ENCODE peak calls at places on chromosomes 13 and 19, in nine cellular contexts. M, S, P, T, V, Z, I, J and X are unnamed samples. For H3K9me3 and H3K4me1, the result is how much of the 10 kb centered on the place peaks cover.

GRCh38 chr19:35560271-35560670 is 3.2 kb downstream of the ATP4A start:
- DNase-seq in V (no peak), T (no peak), Z (no peak), S (no peak), M (no peak), J (no peak), I (no peak), P (no peak), X (no peak)

GRCh38 chr19:46173886-46174475 is 25.9 kb downstream of the IGFL2 start:
- DNase-seq in J (peak), T (no peak), S (no peak), M (no peak), P (no peak), V (no peak), Z (no peak), I (no peak), X (no peak)

GRCh38 chr19:43618921-43619261 is 538 bp downstream of the ZNF428 start:
- DNase-seq in P (no peak), T (no peak), I (peak), Z (peak), S (peak), V (no peak), J (no peak), M (no peak), X (no peak)

GRCh38 chr13:33263976-33264619 is 21.5 kb downstream of the STARD13 start:
- DNase-seq in Z (no peak), I (no peak), J (no peak), M (no peak), V (no peak), S (no peak), P (no peak), T (no peak), X (no peak)

GRCh38 chr19:34350161-34350561 is 14.8 kb upstream of the GPI start:
- DNase-seq in V (no peak), J (no peak), T (no peak), M (no peak), Z (no peak), S (peak), P (no peak), I (no peak), X (no peak)

GRCh38 chr13:63190219-63190618 is 1774.6 kb upstream of the PCDH20 start:
- DNase-seq in V (no peak), J (no peak), M (no peak), I (no peak), P (no peak), Z (no peak), S (no peak), T (no peak), X (no peak)

GRCh38 chr19:18021121-18021755 is 13.3 kb downstream of the ARRDC2 start:
- DNase-seq in P (peak), V (peak), Z (peak), I (peak), M (no peak), S (peak), J (peak), T (peak), X (peak)

GRCh38 chr19:47443331-47443730 is 24.0 kb upstream of the MEIS3 start:
- DNase-seq in S (no peak), I (no peak), V (no peak), J (no peak), P (no peak), M (no peak), Z (no peak), T (no peak), X (no peak)

GRCh38 chr13:51825165-51825592 is 19.8 kb downstream of the TMEM272 start:
- DNase-seq in S (no peak), M (no peak), I (no peak), V (no peak), J (no peak), Z (no peak), P (no peak), T (no peak), X (no peak)

GRCh38 chr19:47848871-47849473 is 10.1 kb upstream of the TPRX2 start:
- DNase-seq in S (no peak), M (peak), T (no peak), V (no peak), J (no peak), I (peak), Z (no peak), P (no peak), X (no peak)

GRCh38 chr13:62139597-62139996 is 723.9 kb upstream of the PCDH20 start:
- DNase-seq in T (no peak), J (no peak), P (no peak), I (no peak), Z (no peak), M (no peak), V (no peak), S (no peak), X (no peak)

GRCh38 chr13:99331881-99332293 is 24.7 kb upstream of the GPR183 start:
- DNase-seq in I (no peak), J (no peak), Z (no peak), T (no peak), V (no peak), S (no peak), M (no peak), P (no peak), X (no peak)

GRCh38 chr13:102039264-102039663 is 362.6 kb downstream of the FGF14 start:
- DNase-seq in V (no peak), M (no peak), P (no peak), T (no peak), Z (no peak), I (no peak), J (no peak), S (no peak), X (no peak)

GRCh38 chr19:41997121-41997850 is 3.3 kb upstream of the ATP1A3 start:
- DNase-seq in P (no peak), Z (no peak), J (peak), V (peak), M (no peak), T (no peak), S (peak), I (peak), X (no peak)

GRCh38 chr13:106156468-106156867 is 379.0 kb downstream of the EFNB2 start:
- DNase-seq in P (no peak), Z (no peak), M (peak), T (no peak), J (no peak), S (peak), I (no peak), V (no peak), X (no peak)

GRCh38 chr19:52110780-52111179 is 15.2 kb upstream of the ZNF841 start:
- DNase-seq in Z (no peak), M (no peak), T (no peak), I (no peak), V (no peak), P (no peak), J (no peak), S (no peak), X (no peak)
- H3K9me3 ChIP-seq in Z (under half), M (under half), T (under half), I (under half), V (half or more), P (under half), J (under half), S (half or more), X (half or more)

DNA sequence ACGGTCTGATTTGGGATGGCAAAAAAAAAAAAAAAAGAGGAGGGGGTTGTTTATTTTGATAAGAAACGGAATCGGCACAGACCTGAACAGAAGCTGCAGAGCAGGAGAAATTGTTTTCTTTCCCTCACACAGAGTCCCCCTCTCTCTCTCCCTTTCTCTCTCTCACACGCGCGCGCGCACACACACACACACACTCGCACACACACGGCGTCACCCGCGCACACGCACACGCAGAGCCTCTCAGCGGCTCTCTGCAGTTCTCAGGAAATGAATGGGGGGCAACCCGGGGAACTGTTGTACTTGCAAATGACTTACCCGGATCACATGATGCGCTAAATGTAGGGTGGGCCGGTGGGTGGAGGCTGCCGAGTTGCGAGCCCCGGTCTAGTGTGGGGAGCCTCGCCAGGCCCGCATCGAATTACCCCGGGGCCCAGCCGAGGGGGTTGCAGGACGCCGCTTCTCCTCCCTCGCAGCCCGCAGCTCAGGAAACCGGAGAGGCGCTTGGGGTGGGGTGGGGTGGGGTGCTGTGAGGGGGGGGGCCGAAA is 475 bp downstream of the KLF12 start:
- DNase-seq in J (peak), V (peak), S (peak), P (peak), Z (peak), I (peak), T (peak), M (peak), X (peak)
- TF ChIP-seq POLR2A in J (no peak), V (peak), S (peak), P (peak), Z (no peak), I (peak), T (peak), M (no peak), X (peak)

DNA sequence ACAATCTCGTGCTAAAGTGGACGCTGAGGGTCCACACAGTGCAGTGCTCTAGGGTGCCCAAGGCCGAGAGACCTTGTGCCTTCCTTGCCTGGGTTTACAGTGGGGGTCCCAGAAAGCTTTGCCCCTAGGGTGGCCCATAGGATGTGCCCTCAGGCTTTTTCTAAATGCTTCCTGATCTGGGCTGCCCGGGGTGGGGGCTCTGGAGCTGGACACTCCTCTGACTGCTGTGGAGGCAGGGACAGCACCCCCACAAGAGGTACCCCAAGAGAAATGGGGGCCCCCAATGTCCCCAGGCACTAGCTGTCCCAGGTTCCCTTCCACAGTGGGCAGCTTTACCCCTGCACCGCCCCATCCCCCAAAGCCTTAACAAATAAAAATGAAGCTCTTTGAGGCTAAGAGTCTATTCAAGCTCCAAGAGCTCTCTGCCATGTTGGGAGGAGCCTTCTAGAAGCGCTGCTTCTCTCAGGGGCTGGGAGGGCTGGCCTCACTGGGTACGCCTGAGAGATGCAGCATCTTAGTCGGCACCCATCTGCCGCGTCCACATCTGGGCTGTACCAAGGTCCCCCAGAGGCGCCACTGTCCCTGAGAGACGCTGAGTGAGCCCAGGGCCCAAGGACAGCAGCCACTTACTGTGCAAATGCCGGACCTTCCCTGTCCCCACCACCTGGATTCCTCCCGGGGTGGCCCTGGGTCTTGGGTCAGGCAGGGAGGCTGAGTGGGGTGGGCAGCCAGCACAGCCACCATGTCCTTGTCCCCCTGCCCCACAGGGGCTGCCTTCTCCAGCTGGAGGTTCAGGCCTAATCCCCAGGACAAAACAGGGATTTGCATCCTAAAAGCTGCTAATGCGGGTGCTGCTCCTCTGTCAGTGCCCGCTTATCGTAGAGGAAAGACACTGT is 27.4 kb downstream of the CEBPA start:
- DNase-seq in V (no peak), P (no peak), T (no peak), Z (no peak), S (no peak), M (no peak), J (no peak), I (no peak), X (no peak)
- H3K4me1 ChIP-seq in V (under half), P (under half), T (under half), Z (under half), S (under half), M (under half), J (under half), I (under half), X (under half)

DNA sequence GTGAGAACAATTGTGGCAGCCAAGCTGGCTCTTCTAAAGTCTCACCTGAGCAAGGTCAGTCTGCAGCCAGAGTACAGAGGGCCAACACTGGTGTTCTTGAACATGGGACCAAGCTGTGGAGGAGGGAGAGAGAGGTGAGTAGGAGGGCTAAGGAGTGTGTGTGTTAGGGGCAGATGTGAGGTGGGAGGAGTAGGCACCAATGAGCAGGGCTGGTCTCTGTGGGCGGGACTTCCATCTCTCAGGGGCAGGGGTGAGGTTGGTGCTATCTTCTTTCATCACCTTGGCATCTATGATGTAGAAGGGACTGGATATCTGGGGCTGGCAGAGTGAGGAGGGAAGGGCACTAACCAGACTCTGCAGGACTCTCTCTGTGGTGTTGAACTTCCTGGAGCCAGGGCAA is 72.4 kb downstream of the MBD3L1 start:
- DNase-seq in I (no peak), S (no peak), M (no peak), T (no peak), V (no peak), P (no peak), J (no peak), Z (no peak), X (no peak)
- H3K9me3 ChIP-seq in I (under half), S (under half), M (under half), T (under half), V (under half), P (under half), J (under half), Z (under half), X (under half)

DNA sequence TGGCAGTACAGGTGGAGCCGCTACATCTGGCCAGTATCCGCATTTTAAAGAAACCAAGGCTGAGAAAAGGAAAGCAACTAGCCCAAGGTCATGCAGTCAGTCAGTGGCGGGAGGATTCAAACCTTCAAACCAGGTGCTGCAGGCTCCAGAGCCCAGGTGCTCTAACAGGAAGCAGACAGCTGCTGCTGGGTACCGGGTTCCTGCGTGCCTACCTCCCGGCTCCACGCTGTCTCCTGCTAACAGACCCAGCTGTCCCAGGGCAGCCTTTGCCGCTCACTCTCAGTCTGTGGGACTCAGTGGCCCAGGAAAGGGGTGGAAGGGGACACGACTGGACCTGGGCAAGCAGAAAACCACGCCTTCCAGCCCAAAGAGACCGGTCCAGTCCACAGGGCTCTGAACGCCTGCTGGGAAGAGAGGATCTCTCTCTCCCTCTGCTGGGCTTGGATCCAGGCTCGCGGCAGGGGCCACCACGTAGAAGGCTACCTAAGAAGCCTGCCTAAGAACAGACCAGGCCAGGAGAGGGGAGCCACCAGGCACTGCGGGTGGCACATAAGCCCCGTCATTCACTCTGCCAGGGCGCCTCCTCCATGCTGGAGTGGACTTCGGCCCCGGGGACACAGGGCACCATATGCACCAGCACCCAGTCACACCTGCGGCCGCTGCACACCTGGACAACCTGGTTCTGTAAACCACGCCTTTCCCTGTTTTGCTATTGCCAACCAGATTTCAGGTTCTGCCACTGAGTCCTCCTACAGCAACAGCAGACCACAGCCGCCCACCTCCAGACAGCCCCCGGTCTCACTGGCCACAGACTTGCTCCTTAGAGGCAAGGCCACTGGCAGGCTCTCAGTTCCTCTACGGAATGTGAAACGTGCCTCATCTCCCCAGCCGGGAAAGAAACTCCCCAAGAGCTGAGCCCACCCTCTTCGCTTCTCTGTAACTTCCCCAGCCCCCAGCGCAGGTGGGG is 4.6 kb downstream of the DAPK3 start:
- DNase-seq in M (no peak), Z (no peak), T (peak), S (no peak), J (no peak), P (no peak), I (no peak), V (peak), X (no peak)
- TF ChIP-seq POLR2A in M (no peak), Z (no peak), T (no peak), S (no peak), J (no peak), P (no peak), I (no peak), V (peak), X (no peak)

DNA sequence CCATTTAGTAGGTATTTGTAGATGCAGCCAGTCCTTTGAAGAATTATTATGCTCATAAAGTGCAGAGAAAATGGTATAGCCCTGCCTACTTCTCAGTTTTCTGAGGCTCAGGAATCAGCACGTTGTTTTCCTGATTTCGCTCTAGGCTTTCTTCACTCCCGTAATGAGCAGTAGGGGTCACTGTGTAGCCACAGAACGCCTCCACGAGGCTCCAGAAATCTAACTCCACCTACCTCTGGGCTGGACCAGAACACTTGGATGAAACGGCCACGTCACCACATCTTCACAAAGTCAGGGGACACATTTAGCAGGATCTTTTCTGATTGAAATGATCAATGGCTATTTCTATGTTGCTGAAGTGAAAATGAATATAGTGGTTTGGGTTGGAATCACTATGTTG is 49.8 kb upstream of the GTF3A start:
- DNase-seq in V (peak), Z (peak), M (peak), I (peak), S (peak), J (peak), T (peak), P (peak), X (peak)
- H3K4me1 ChIP-seq in V (half or more), Z (under half), M (under half), I (under half), S (under half), J (under half), T (under half), P (under half), X (under half)

DNA sequence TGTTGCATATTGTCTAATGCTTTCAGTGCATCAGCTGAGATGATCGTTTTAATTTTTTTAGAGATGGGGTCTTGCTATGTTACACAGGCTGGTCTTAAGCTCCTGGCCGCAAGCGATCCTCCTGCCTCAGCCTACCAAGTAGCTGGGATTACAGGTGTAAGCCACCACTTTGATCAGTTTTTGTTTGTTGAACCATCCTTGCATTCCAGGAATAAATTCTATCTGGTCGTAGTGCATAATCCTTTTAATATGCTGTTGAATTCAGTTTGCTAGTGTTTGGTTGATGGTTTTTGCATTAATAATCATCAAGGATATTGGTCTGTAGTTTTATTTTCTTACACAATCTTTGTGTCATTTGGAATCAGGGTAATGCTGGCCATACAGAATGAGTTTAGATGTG is 4.4 kb downstream of the ZNF211 start:
- DNase-seq in S (no peak), Z (no peak), P (no peak), M (no peak), V (no peak), J (no peak), I (no peak), T (no peak), X (no peak)
- H3K9me3 ChIP-seq in S (under half), Z (half or more), P (under half), M (under half), V (under half), J (under half), I (under half), T (under half), X (half or more)

GRCh38 chr19:53945441-53945840 is 17.3 kb upstream of the CACNG8 start:
- DNase-seq in P (no peak), J (no peak), T (no peak), Z (no peak), I (no peak), M (peak), V (no peak), S (peak), X (no peak)

GRCh38 chr19:53944933-53945332 is 17.8 kb upstream of the CACNG8 start:
- DNase-seq in M (no peak), T (no peak), Z (no peak), P (no peak), J (no peak), V (no peak), I (no peak), S (no peak), X (no peak)

GRCh38 chr19:53945998-53946397 is 16.7 kb upstream of the CACNG8 start:
- DNase-seq in V (no peak), P (no peak), S (no peak), Z (no peak), I (no peak), J (no peak), T (no peak), M (no peak), X (no peak)

GRCh38 chr19:53944416-53944815 is 18.3 kb upstream of the CACNG8 start:
- DNase-seq in I (no peak), Z (no peak), S (no peak), P (no peak), J (no peak), V (no peak), T (no peak), M (no peak), X (no peak)

GRCh38 chr19:53942001-53942786 is 20.5 kb upstream of the CACNG8 start:
- DNase-seq in P (no peak), M (no peak), J (no peak), Z (no peak), I (no peak), S (no peak), V (no peak), T (no peak), X (no peak)
- TF ChIP-seq POLR2A in P (no peak), M (no peak), J (no peak), Z (no peak), I (no peak), S (no peak), V (no peak), T (no peak), X (no peak)

GRCh38 chr19:2288743-2289713 is 7.1 kb upstream of the PEAK3 start:
- DNase-seq in I (no peak), Z (no peak), J (no peak), M (no peak), T (no peak), S (no peak), V (no peak), P (no peak), X (no peak)

GRCh38 chr19:2289714-2290435 is 7.9 kb upstream of the PEAK3 start:
- DNase-seq in T (no peak), I (no peak), V (no peak), Z (no peak), M (no peak), S (no peak), J (peak), P (no peak), X (no peak)

GRCh38 chr19:2290441-2291184 is 8.6 kb upstream of the PEAK3 start:
- DNase-seq in T (no peak), V (no peak), Z (no peak), P (no peak), I (no peak), M (no peak), J (peak), S (no peak), X (no peak)

GRCh38 chr19:2288010-2288742 is 6.2 kb upstream of the PEAK3 start:
- DNase-seq in I (no peak), V (no peak), S (no peak), T (no peak), J (no peak), Z (no peak), P (no peak), M (no peak), X (no peak)

GRCh38 chr19:2291185-2291751 is 9.3 kb upstream of the PEAK3 start:
- DNase-seq in S (no peak), M (no peak), J (no peak), T (no peak), P (no peak), V (no peak), Z (no peak), I (no peak), X (no peak)
- H3K4me1 ChIP-seq in S (under half), M (under half), J (under half), T (under half), P (under half), V (under half), Z (under half), I (under half), X (half or more)